ENCODE peak calls at places on chromosomes 11 and 22, in four cellular contexts. F is ovary, U is NCI-H526, G is HFFc6. T is an unnamed sample.

GRCh38 chr22:50577697-50577986 is 585 bp downstream of the CPT1B start:
- DNase-seq in F (no peak), U (no peak), G (no peak), T (no peak)

GRCh38 chr11:8732748-8733241 is 50.2 kb downstream of the RPL27A start:
- DNase-seq in F (peak), U (no peak), G (peak), T (peak)

GRCh38 chr11:107563702-107564101 is 1.8 kb downstream of the ALKBH8 start:
- DNase-seq in F (peak), U (peak), G (peak), T (peak)

GRCh38 chr22:41237707-41238569 is 2.8 kb downstream of the CHADL start:
- DNase-seq in F (peak), U (peak), G (no peak), T (peak)

GRCh38 chr11:83007477-83007876 is 64.2 kb downstream of the RAB30 start:
- DNase-seq in F (no peak), U (no peak), G (no peak), T (no peak)

GRCh38 chr11:587978-588380 is 11.7 kb downstream of the PHRF1 start:
- DNase-seq in F (no peak), U (no peak), G (peak), T (peak)

GRCh38 chr11:117230286-117230961 is 1.4 kb downstream of the PCSK7 start:
- DNase-seq in F (no peak), U (no peak), G (no peak), T (peak)

GRCh38 chr11:122167100-122167499 is 51.1 kb upstream of the BLID start:
- DNase-seq in F (no peak), U (no peak), G (peak), T (peak)

GRCh38 chr11:36312593-36312990 is 16.5 kb downstream of the PRR5L start:
- DNase-seq in F (no peak), U (no peak), G (peak), T (peak)

GRCh38 chr11:114284021-114284420 is 12.2 kb upstream of the NNMT start:
- DNase-seq in F (no peak), U (no peak), G (no peak), T (no peak)

GRCh38 chr11:574632-575323 is 1.5 kb upstream of the PHRF1 start:
- DNase-seq in F (peak), U (no peak), G (no peak), T (peak)

GRCh38 chr11:129258205-129258604 is 66.1 kb upstream of the ARHGAP32 start:
- DNase-seq in F (no peak), U (no peak), G (no peak), T (no peak)

GRCh38 chr11:59862252-59862651 is 4.0 kb downstream of the TCN1 start:
- DNase-seq in F (no peak), U (no peak), G (no peak), T (no peak)

T was measured in GM23248.